ENCODE peak calls at places on chromosomes 12 and 14, in eight cellular contexts. C is activated naive CD8-positive, alpha-beta T cell treated with anti-CD3 and anti-CD28 coated beads, Interleukin-2, amount 50 U/mL, for 24 hours; G is stimulated activated CD4-positive, alpha-beta T cell treated with anti-CD3 and anti-CD28 coated beads, Interleukin-15, amount 100 ng/mL, for 24 hours; H is NK-92 treated with Interleukin-12 subunit alpha and Interleukin-12 subunit beta, amount 100 ng/mL, for 24 hours; W is C1 segment of cervical spinal cord; T is effector CD8-positive, alpha-beta T cell; M is T-cell; N is activated CD8-positive, alpha-beta memory T cell treated with anti-CD3 and anti-CD28 coated beads for 4 hours. J is an unnamed sample.
A peak's percentile ranks its signal among the peaks of the same experiment; 100 is the strongest.

GRCh38 chr12:27427824-27428223 is 18.7 kb upstream of the SMCO2 start:
- DNase-seq in C (no peak), G (no peak), H (no peak), W (no peak), T (no peak), M (no peak), N (no peak), J (no peak)

GRCh38 chr14:55697358-55697985 is 117.5 kb downstream of the KTN1 start:
- DNase-seq in C (no peak), G (no peak), H (no peak), W (no peak), T (no peak), M (no peak), N (no peak), J (no peak)

GRCh38 chr12:11228268-11228879 is 41.1 kb downstream of the PRB3 start:
- DNase-seq in C (peak; percentile 33), G (peak; percentile 56), H (no peak), W (no peak), T (peak; percentile 1), M (no peak), N (no peak), J (peak; percentile 17)

GRCh38 chr12:43147893-43148292 is 404.1 kb downstream of the ADAMTS20 start:
- DNase-seq in C (no peak), G (no peak), H (no peak), W (no peak), T (no peak), M (no peak), N (no peak), J (no peak)

GRCh38 chr14:61698216-61698980 is 3.1 kb downstream of the HIF1A start:
- DNase-seq in C (no peak), G (no peak), H (no peak), W (no peak), T (no peak), M (no peak), N (no peak), J (no peak)

GRCh38 chr12:113259499-113259953 is 38.3 kb downstream of the TPCN1 start:
- DNase-seq in C (no peak), G (no peak), H (no peak), W (peak; percentile 71), T (no peak), M (no peak), N (no peak), J (no peak)

GRCh38 chr14:101543814-101544213 is 17.5 kb upstream of the DIO3 start:
- DNase-seq in C (no peak), G (no peak), H (no peak), W (no peak), T (no peak), M (no peak), N (no peak), J (no peak)

GRCh38 chr14:104424406-104425072 is 155.0 kb upstream of the C14orf180 start:
- DNase-seq in C (no peak), G (no peak), H (no peak), W (no peak), T (no peak), M (no peak), N (no peak), J (no peak)

GRCh38 chr14:104404922-104405321 is 174.6 kb upstream of the C14orf180 start:
- DNase-seq in C (no peak), G (no peak), H (no peak), W (no peak), T (no peak), M (no peak), N (no peak), J (no peak)

GRCh38 chr12:49129332-49130150 is 1.7 kb downstream of the TUBA1B start:
- DNase-seq in C (peak; percentile 10), G (peak; percentile 34), H (no peak), W (peak; percentile 28), T (no peak), M (no peak), N (no peak), J (no peak)

GRCh38 chr12:4899361-4899760 is 10.3 kb upstream of the KCNA1 start:
- DNase-seq in C (no peak), G (no peak), H (no peak), W (no peak), T (no peak), M (no peak), N (no peak), J (no peak)

GRCh38 chr12:113844495-113845175 is 121.5 kb downstream of the RBM19 start:
- DNase-seq in C (no peak), G (no peak), H (no peak), W (no peak), T (no peak), M (no peak), N (no peak), J (no peak)

GRCh38 chr12:39743655-39744054 is 124.1 kb upstream of the ABCD2 start:
- DNase-seq in C (no peak), G (no peak), H (no peak), W (no peak), T (no peak), M (no peak), N (no peak), J (no peak)

GRCh38 chr14:69701269-69701668 is 65.7 kb upstream of the SRSF5 start:
- DNase-seq in C (no peak), G (no peak), H (no peak), W (peak; percentile 56), T (no peak), M (no peak), N (no peak), J (no peak)

GRCh38 chr12:111174283-111175108 is 194.4 kb downstream of the PHETA1 start:
- DNase-seq in C (no peak), G (no peak), H (no peak), W (no peak), T (no peak), M (no peak), N (no peak), J (no peak)

GRCh38 chr14:98580131-98580678 is 691.8 kb downstream of the BCL11B start:
- DNase-seq in C (peak; percentile 2), G (no peak), H (no peak), W (no peak), T (no peak), M (no peak), N (no peak), J (no peak)

GRCh38 chr14:106665814-106666213 is 1139.4 kb downstream of the TMEM121 start:
- DNase-seq in C (peak; percentile 60), G (peak; percentile 54), H (no peak), W (no peak), T (no peak), M (no peak), N (no peak), J (no peak)

J was measured in immature natural killer cell.